ENCODE peak calls at places on chromosomes 7 and 10, in four cellular contexts. G, E, M and W are unnamed samples. For H3K4me1, the result is how much of the 10 kb centered on the place peaks cover.

GRCh38 chr7:31133497-31133896 is 81.4 kb downstream of the ADCYAP1R1 start:
- DNase-seq in G (no peak), E (no peak), M (no peak), W (no peak)

GRCh38 chr7:6443372-6443941 is 4.3 kb downstream of the DAGLB start:
- DNase-seq in M (no peak), E (peak), G (peak), W (no peak)

GRCh38 chr10:52965938-52966401 is 193.4 kb upstream of the MBL2 start:
- DNase-seq in G (no peak), E (no peak), M (no peak), W (peak)

GRCh38 chr7:134691820-134692705 is 45.4 kb downstream of the BPGM start:
- DNase-seq in E (no peak), G (peak), M (no peak), W (no peak)

GRCh38 chr7:139620676-139621344 is 97.3 kb downstream of the CLEC2L start:
- DNase-seq in M (no peak), G (peak), E (peak), W (peak)

GRCh38 chr10:47042199-47042473 is 130.9 kb downstream of the PTPN20 start:
- DNase-seq in E (no peak), G (no peak), M (no peak), W (no peak)

GRCh38 chr7:77428777-77429231 is 12.7 kb upstream of the GSAP start:
- DNase-seq in G (no peak), M (peak), E (no peak), W (no peak)

GRCh38 chr7:106618480-106618879 is 42.5 kb downstream of the CCDC71L start:
- DNase-seq in M (no peak), E (no peak), G (no peak), W (no peak)

GRCh38 chr10:13505040-13505680 is 23.7 kb downstream of the BEND7 start:
- DNase-seq in E (no peak), G (no peak), M (peak), W (no peak)

GRCh38 chr10:89342219-89342966 is 14.6 kb downstream of the IFIT3 start:
- DNase-seq in E (peak), M (no peak), G (no peak), W (no peak)

GRCh38 chr10:80165173-80165572 is 32.6 kb downstream of the PLAC9 start:
- DNase-seq in M (no peak), G (no peak), E (peak), W (peak)

GRCh38 chr7:104801022-104801421 is 213.0 kb upstream of the KMT2E start:
- DNase-seq in G (no peak), M (no peak), E (no peak), W (no peak)

GRCh38 chr10:31620236-31621151 is 301.5 kb downstream of the ZEB1 start:
- DNase-seq in M (no peak), E (peak), G (no peak), W (no peak)

GRCh38 chr10:3364768-3365480 is 192.3 kb upstream of the PITRM1 start:
- DNase-seq in G (peak), E (no peak), M (no peak), W (peak)

GRCh38 chr10:27312854-27313253 is 72.3 kb upstream of the ACBD5 start:
- DNase-seq in E (no peak), G (no peak), M (no peak), W (no peak)

GRCh38 chr10:72175166-72175565 is 40.6 kb upstream of the ANAPC16 start:
- DNase-seq in M (no peak), G (no peak), E (peak), W (no peak)

GRCh38 chr7:147708871-147709270 is 881.7 kb upstream of the C7orf33 start:
- DNase-seq in M (no peak), E (no peak), G (no peak), W (no peak)

GRCh38 chr10:28317735-28318134 is 14.9 kb upstream of the MPP7 start:
- DNase-seq in G (no peak), E (no peak), M (no peak), W (no peak)

GRCh38 chr10:92162541-92162940 is 128.3 kb downstream of the CPEB3 start:
- DNase-seq in G (no peak), E (no peak), M (no peak), W (no peak)

GRCh38 chr10:9103301-9103700 is 1048.8 kb downstream of the GATA3 start:
- DNase-seq in E (no peak), M (no peak), G (no peak), W (no peak)

GRCh38 chr10:20142311-20142710 is 326.1 kb downstream of the PLXDC2 start:
- DNase-seq in G (no peak), M (no peak), E (no peak), W (no peak)

GRCh38 chr10:123967626-123968243 is 76.1 kb upstream of the CPXM2 start:
- DNase-seq in M (peak), E (peak), G (peak), W (peak)

GRCh38 chr7:116588225-116588624 is 63.4 kb downstream of the CAV1 start:
- DNase-seq in M (no peak), E (no peak), G (no peak), W (no peak)

GRCh38 chr7:4738711-4739527 is 36.5 kb upstream of the AP5Z1 start:
- DNase-seq in G (peak), E (peak), M (no peak), W (peak)

GRCh38 chr10:44066211-44066837 is 318.6 kb downstream of the CXCL12 start:
- DNase-seq in M (no peak), G (no peak), E (no peak), W (no peak)

GRCh38 chr10:74190494-74190893 is 39.5 kb downstream of the ADK start:
- DNase-seq in E (no peak), M (no peak), G (no peak), W (no peak)

GRCh38 chr7:28405662-28406061 is 6.7 kb upstream of the CREB5 start:
- DNase-seq in E (peak), G (peak), M (no peak), W (no peak)

DNA sequence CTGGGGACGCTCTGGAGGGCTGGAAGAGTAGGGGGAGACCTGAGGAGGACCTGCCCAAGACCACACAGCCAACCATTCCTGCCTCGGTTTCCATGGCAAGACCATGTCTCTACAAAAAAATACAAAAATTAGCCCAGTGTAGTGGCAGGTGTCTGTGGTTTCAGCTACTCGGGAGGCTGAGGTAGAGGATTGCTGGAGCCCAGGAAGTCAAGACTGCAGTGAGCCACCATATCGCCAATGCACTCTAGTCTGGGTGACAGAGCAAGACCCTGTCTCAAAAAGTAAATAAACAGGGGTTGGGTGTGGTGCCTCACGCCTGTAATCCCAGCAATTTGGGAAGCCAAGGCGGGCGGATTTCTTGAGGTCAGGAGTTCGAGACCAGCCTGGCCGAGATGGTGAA is 48.7 kb downstream of the CLIP2 start:
- DNase-seq in M (no peak), E (no peak), G (no peak), W (no peak)
- H3K4me1 ChIP-seq in M (under half), E (under half), G (under half), W (under half)

GRCh38 chr10:65894379-65894778 is 1031.5 kb upstream of the LRRTM3 start:
- DNase-seq in M (no peak), E (no peak), G (no peak), W (no peak)
- H3K4me3 ChIP-seq in M (no peak), E (no peak), G (no peak), W (no peak)

GRCh38 chr10:127715782-127716378 is 21.1 kb upstream of the FOXI2 start:
- DNase-seq in G (no peak), E (peak), M (no peak), W (no peak)
- TF ChIP-seq CTCF in G (peak), E (peak), M (peak), W (peak)

GRCh38 chr10:100481462-100482081 is 18.8 kb downstream of the WNT8B start:
- DNase-seq in G (peak), M (no peak), E (peak), W (peak)
- H3K4me1 ChIP-seq in G (under half), M (under half), E (under half), W (under half)

DNA sequence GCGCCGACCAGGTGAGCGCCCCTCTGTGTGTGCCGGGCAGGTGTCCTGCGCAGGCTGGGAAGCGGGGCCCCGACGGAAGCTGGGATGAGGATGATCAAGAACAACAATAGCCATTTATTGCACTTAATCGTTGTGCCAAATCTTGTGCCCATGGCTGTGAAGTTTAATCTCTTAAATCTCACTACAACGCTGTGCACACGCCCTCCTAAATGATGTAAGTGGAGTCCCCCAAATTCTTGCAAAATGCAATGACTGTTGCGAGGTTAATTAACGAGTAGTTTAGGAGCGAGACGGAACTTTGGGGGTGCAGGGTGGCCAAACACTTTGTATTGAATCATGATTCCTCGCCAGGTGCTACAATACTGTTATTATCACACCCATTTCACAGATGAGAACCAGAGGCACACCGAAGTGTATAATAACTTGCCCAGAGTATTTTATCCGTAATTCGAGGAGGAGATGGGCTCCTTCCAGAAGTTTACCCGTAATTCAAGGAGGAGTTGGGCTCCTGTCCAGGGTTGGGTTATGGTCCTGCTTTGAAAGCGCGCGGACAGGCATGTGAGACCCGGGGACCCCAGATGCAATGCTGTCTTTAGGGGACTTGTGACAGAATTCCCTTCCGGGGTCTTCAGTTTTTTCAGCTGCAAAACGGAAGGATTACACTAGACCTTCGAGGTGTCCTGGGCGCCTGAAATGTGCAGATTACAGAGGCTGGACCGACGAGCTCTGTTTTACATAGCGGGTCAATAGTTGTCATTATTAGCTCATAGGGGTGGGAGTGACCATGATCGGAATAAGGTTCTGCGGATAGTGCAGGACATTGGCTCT is 1.0 kb downstream of the FFAR4 start:
- DNase-seq in M (no peak), E (no peak), G (no peak), W (no peak)
- H3K4me3 ChIP-seq in M (no peak), E (peak), G (no peak), W (peak)

DNA sequence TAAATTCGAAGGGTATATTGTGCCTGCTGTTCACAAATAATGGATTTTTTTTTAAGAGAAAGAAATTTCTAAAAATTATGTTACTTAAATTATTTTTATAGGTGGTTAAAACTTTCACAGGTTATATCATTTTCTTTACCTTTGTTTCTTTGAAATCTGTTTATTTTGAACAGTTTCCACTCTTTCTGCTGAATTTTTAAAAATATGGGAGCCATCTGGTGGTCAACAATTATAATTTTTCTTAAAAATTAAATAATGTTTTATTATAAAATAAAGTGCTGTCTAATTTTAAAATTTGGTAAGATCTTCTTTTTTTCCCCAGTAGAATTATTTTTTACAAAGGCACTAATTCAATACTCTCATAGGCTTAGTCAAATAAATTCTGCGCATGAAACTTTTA is 263.9 kb downstream of the ETV1 start:
- DNase-seq in G (no peak), M (no peak), E (no peak), W (no peak)
- TF ChIP-seq CTCF in G (peak), M (no peak), E (peak), W (peak)

GRCh38 chr7:45919947-45920542 is 1.0 kb downstream of the IGFBP3 start:
- DNase-seq in M (no peak), G (no peak), E (no peak), W (no peak)

GRCh38 chr7:45917064-45917463 is 4.0 kb downstream of the IGFBP3 start:
- DNase-seq in E (no peak), M (no peak), G (no peak), W (no peak)

GRCh38 chr7:45917658-45918057 is 3.4 kb downstream of the IGFBP3 start:
- DNase-seq in G (peak), E (peak), M (peak), W (peak)

GRCh38 chr7:45919231-45919825 is 1.7 kb downstream of the IGFBP3 start:
- DNase-seq in E (no peak), M (no peak), G (no peak), W (no peak)

GRCh38 chr7:45918556-45918955 is 2.5 kb downstream of the IGFBP3 start:
- DNase-seq in G (no peak), M (no peak), E (no peak), W (no peak)
- H3K4me1 ChIP-seq in G (under half), M (under half), E (under half), W (under half)

GRCh38 chr10:110358869-110359629 is 54.3 kb upstream of the SMNDC1 start:
- DNase-seq in E (peak), M (peak), G (no peak), W (peak)

GRCh38 chr10:110357252-110357780 is 52.6 kb upstream of the SMNDC1 start:
- DNase-seq in M (no peak), E (peak), G (peak), W (no peak)

GRCh38 chr10:110356628-110357245 is 52.0 kb upstream of the SMNDC1 start:
- DNase-seq in E (peak), G (no peak), M (no peak), W (no peak)

GRCh38 chr10:110357871-110358270 is 53.2 kb upstream of the SMNDC1 start:
- DNase-seq in G (no peak), M (peak), E (no peak), W (no peak)

GRCh38 chr10:110358278-110358677 is 53.6 kb upstream of the SMNDC1 start:
- DNase-seq in G (no peak), M (no peak), E (no peak), W (no peak)
- H3K4me3 ChIP-seq in G (no peak), M (no peak), E (no peak), W (no peak)